ENCODE peak calls at places on chromosomes 16 and 17, in five cellular contexts. One of them, this sample, is unnamed.

GRCh38 chr16:4825196-4825595 is 21.9 kb downstream of the GLYR1 start:
- DNase-seq in T-cell: no peak
- DNase-seq in iris pigment epithelial cell: no peak
- DNase-seq in retina: no peak
- DNase-seq in HTR-8/SVneo: no peak
- DNase-seq in this sample: no peak

GRCh38 chr17:38329808-38330730 is 13.7 kb downstream of the GPR179 start:
- DNase-seq in T-cell: no peak
- DNase-seq in iris pigment epithelial cell: no peak
- DNase-seq in retina: no peak
- DNase-seq in HTR-8/SVneo: no peak
- DNase-seq in this sample: peak

GRCh38 chr17:66755101-66755943 is 79.6 kb upstream of the CACNG5 start:
- DNase-seq in T-cell: no peak
- DNase-seq in iris pigment epithelial cell: no peak
- DNase-seq in retina: no peak
- DNase-seq in HTR-8/SVneo: no peak
- DNase-seq in this sample: no peak

GRCh38 chr16:10981697-10982216 is 37.4 kb downstream of the CLEC16A start:
- DNase-seq in T-cell: no peak
- DNase-seq in iris pigment epithelial cell: no peak
- DNase-seq in retina: peak
- DNase-seq in HTR-8/SVneo: no peak
- DNase-seq in this sample: no peak

GRCh38 chr17:19753049-19753444 is 4.9 kb upstream of the ALDH3A1 start:
- DNase-seq in T-cell: no peak
- DNase-seq in iris pigment epithelial cell: peak
- DNase-seq in retina: no peak
- DNase-seq in HTR-8/SVneo: peak
- DNase-seq in this sample: peak

GRCh38 chr16:74485916-74486315 is 64.6 kb upstream of the CLEC18B start:
- DNase-seq in T-cell: no peak
- DNase-seq in iris pigment epithelial cell: no peak
- DNase-seq in retina: no peak
- DNase-seq in HTR-8/SVneo: no peak
- DNase-seq in this sample: no peak

GRCh38 chr17:57080708-57081107 is 4.3 kb upstream of the AKAP1 start:
- DNase-seq in T-cell: no peak
- DNase-seq in iris pigment epithelial cell: peak
- DNase-seq in retina: no peak
- DNase-seq in HTR-8/SVneo: peak
- DNase-seq in this sample: peak

GRCh38 chr17:43908111-43908721 is 880 bp upstream of the MPP2 start:
- DNase-seq in T-cell: peak
- DNase-seq in iris pigment epithelial cell: peak
- DNase-seq in retina: peak
- DNase-seq in HTR-8/SVneo: peak
- DNase-seq in this sample: peak

GRCh38 chr17:29589524-29590260 is at the start of gene GIT1:
- DNase-seq in T-cell: peak
- DNase-seq in iris pigment epithelial cell: peak
- DNase-seq in retina: peak
- DNase-seq in HTR-8/SVneo: peak
- DNase-seq in this sample: peak

GRCh38 chr17:17300624-17301568 is 2.3 kb upstream of the NT5M start:
- DNase-seq in T-cell: peak
- DNase-seq in iris pigment epithelial cell: peak
- DNase-seq in retina: peak
- DNase-seq in HTR-8/SVneo: no peak
- DNase-seq in this sample: peak

GRCh38 chr16:73890524-73891500 is 405.8 kb upstream of the PSMD7 start:
- DNase-seq in T-cell: no peak
- DNase-seq in iris pigment epithelial cell: peak
- DNase-seq in retina: peak
- DNase-seq in HTR-8/SVneo: no peak
- DNase-seq in this sample: no peak

GRCh38 chr16:85275533-85276249 is 163.4 kb upstream of the CIBAR2 start:
- DNase-seq in T-cell: peak
- DNase-seq in iris pigment epithelial cell: peak
- DNase-seq in retina: peak
- DNase-seq in HTR-8/SVneo: peak
- DNase-seq in this sample: peak

GRCh38 chr17:41061969-41062368 is 2.1 kb upstream of the KRTAP2-3 start:
- DNase-seq in T-cell: no peak
- DNase-seq in iris pigment epithelial cell: peak
- DNase-seq in retina: no peak
- DNase-seq in HTR-8/SVneo: peak
- DNase-seq in this sample: peak

GRCh38 chr17:35900693-35901487 is 20.7 kb upstream of the CCL5 start:
- DNase-seq in T-cell: no peak
- DNase-seq in iris pigment epithelial cell: no peak
- DNase-seq in retina: no peak
- DNase-seq in HTR-8/SVneo: peak
- DNase-seq in this sample: no peak

GRCh38 chr17:81082177-81083073 is 47.5 kb downstream of the BAIAP2 start:
- DNase-seq in T-cell: no peak
- DNase-seq in iris pigment epithelial cell: no peak
- DNase-seq in retina: no peak
- DNase-seq in HTR-8/SVneo: no peak
- DNase-seq in this sample: no peak

GRCh38 chr16:67562918-67563707 is 787 bp downstream of the CTCF start:
- DNase-seq in T-cell: peak
- DNase-seq in iris pigment epithelial cell: peak
- DNase-seq in retina: peak
- DNase-seq in HTR-8/SVneo: no peak
- DNase-seq in this sample: no peak

GRCh38 chr17:46977348-46977747 is 1.7 kb downstream of the RPRML start:
- DNase-seq in T-cell: no peak
- DNase-seq in iris pigment epithelial cell: peak
- DNase-seq in retina: peak
- DNase-seq in HTR-8/SVneo: peak
- DNase-seq in this sample: peak

GRCh38 chr16:82582971-82583370 is 43.8 kb upstream of the CDH13 start:
- DNase-seq in T-cell: no peak
- DNase-seq in iris pigment epithelial cell: no peak
- DNase-seq in retina: no peak
- DNase-seq in HTR-8/SVneo: no peak
- DNase-seq in this sample: no peak

GRCh38 chr16:20897253-20897896 is 2.8 kb downstream of the DCUN1D3 start:
- DNase-seq in T-cell: no peak
- DNase-seq in iris pigment epithelial cell: peak
- DNase-seq in retina: no peak
- DNase-seq in HTR-8/SVneo: no peak
- DNase-seq in this sample: no peak

GRCh38 chr16:22672830-22673210 is 141.1 kb upstream of the HS3ST2 start:
- DNase-seq in T-cell: no peak
- DNase-seq in iris pigment epithelial cell: no peak
- DNase-seq in retina: no peak
- DNase-seq in HTR-8/SVneo: no peak
- DNase-seq in this sample: no peak

GRCh38 chr17:29588017-29588557 is 1.4 kb downstream of the GIT1 start:
- DNase-seq in T-cell: no peak
- DNase-seq in iris pigment epithelial cell: no peak
- DNase-seq in retina: no peak
- DNase-seq in HTR-8/SVneo: no peak
- DNase-seq in this sample: no peak

GRCh38 chr17:50499722-50500121 is 8.5 kb upstream of the MYCBPAP start:
- DNase-seq in T-cell: no peak
- DNase-seq in iris pigment epithelial cell: no peak
- DNase-seq in retina: no peak
- DNase-seq in HTR-8/SVneo: no peak
- DNase-seq in this sample: no peak

GRCh38 chr17:44786551-44787081 is 27.8 kb downstream of the ADAM11 start:
- DNase-seq in T-cell: no peak
- DNase-seq in iris pigment epithelial cell: no peak
- DNase-seq in retina: no peak
- DNase-seq in HTR-8/SVneo: no peak
- DNase-seq in this sample: no peak

GRCh38 chr17:65208753-65209152 is 71.6 kb downstream of the RGS9 start:
- DNase-seq in T-cell: no peak
- DNase-seq in iris pigment epithelial cell: no peak
- DNase-seq in retina: no peak
- DNase-seq in HTR-8/SVneo: no peak
- DNase-seq in this sample: no peak

GRCh38 chr16:12573300-12573699 is 230.4 kb downstream of the CPPED1 start:
- DNase-seq in T-cell: no peak
- DNase-seq in iris pigment epithelial cell: no peak
- DNase-seq in retina: no peak
- DNase-seq in HTR-8/SVneo: no peak
- DNase-seq in this sample: no peak

GRCh38 chr17:72175787-72176515 is 55.1 kb downstream of the SOX9 start:
- DNase-seq in T-cell: no peak
- DNase-seq in iris pigment epithelial cell: no peak
- DNase-seq in retina: no peak
- DNase-seq in HTR-8/SVneo: no peak
- DNase-seq in this sample: no peak

GRCh38 chr17:65173284-65173793 is 36.2 kb downstream of the RGS9 start:
- DNase-seq in T-cell: peak
- DNase-seq in iris pigment epithelial cell: peak
- DNase-seq in retina: peak
- DNase-seq in HTR-8/SVneo: peak
- DNase-seq in this sample: no peak

GRCh38 chr17:83129676-83130075 is 50.3 kb downstream of the METRNL start:
- DNase-seq in T-cell: no peak
- DNase-seq in iris pigment epithelial cell: no peak
- DNase-seq in retina: no peak
- DNase-seq in HTR-8/SVneo: no peak
- DNase-seq in this sample: no peak

GRCh38 chr16:27972500-27972899 is 91.0 kb downstream of the GSG1L start:
- DNase-seq in T-cell: peak
- DNase-seq in iris pigment epithelial cell: peak
- DNase-seq in retina: no peak
- DNase-seq in HTR-8/SVneo: peak
- DNase-seq in this sample: peak

GRCh38 chr17:83109793-83110645 is 30.6 kb downstream of the METRNL start:
- DNase-seq in T-cell: no peak
- DNase-seq in iris pigment epithelial cell: peak
- DNase-seq in retina: no peak
- DNase-seq in HTR-8/SVneo: peak
- DNase-seq in this sample: peak

GRCh38 chr17:60971515-60972369 is 294.1 kb downstream of the BCAS3 start:
- DNase-seq in T-cell: peak
- DNase-seq in iris pigment epithelial cell: peak
- DNase-seq in retina: peak
- DNase-seq in HTR-8/SVneo: peak
- DNase-seq in this sample: peak

GRCh38 chr16:20870122-20870521 is 30.0 kb downstream of the DCUN1D3 start:
- DNase-seq in T-cell: no peak
- DNase-seq in iris pigment epithelial cell: no peak
- DNase-seq in retina: no peak
- DNase-seq in HTR-8/SVneo: no peak
- DNase-seq in this sample: no peak

GRCh38 chr17:39177256-39177655 is 11.3 kb upstream of the ARL5C start:
- DNase-seq in T-cell: no peak
- DNase-seq in iris pigment epithelial cell: no peak
- DNase-seq in retina: no peak
- DNase-seq in HTR-8/SVneo: no peak
- DNase-seq in this sample: no peak

GRCh38 chr16:10949424-10949970 is 5.1 kb downstream of the CLEC16A start:
- DNase-seq in T-cell: peak
- DNase-seq in iris pigment epithelial cell: no peak
- DNase-seq in retina: no peak
- DNase-seq in HTR-8/SVneo: no peak
- DNase-seq in this sample: peak

GRCh38 chr17:2794116-2794803 is 2.0 kb upstream of the RAP1GAP2 start:
- DNase-seq in T-cell: no peak
- DNase-seq in iris pigment epithelial cell: no peak
- DNase-seq in retina: no peak
- DNase-seq in HTR-8/SVneo: no peak
- DNase-seq in this sample: no peak